ENCODE peak calls at places on chromosomes 7 and 10, in six cellular contexts. One of them, this sample, is unnamed.

GRCh38 chr10:14416308-14416700 is 85.6 kb upstream of the FRMD4A start:
- DNase-seq in upper lobe of right lung: no peak
- DNase-seq in stomach: no peak
- DNase-seq in astrocyte of the cerebellum: no peak
- DNase-seq in A549: no peak
- DNase-seq in H7: no peak
- DNase-seq in this sample: no peak

GRCh38 chr7:117780832-117781231 is 92.4 kb downstream of the CTTNBP2 start:
- DNase-seq in A549: no peak
- DNase-seq in astrocyte of the cerebellum: no peak
- DNase-seq in stomach: no peak
- DNase-seq in H7: no peak
- DNase-seq in upper lobe of right lung: no peak
- DNase-seq in this sample: no peak

GRCh38 chr10:43922335-43923280 is 273.9 kb upstream of the ZNF32 start:
- DNase-seq in A549: no peak
- DNase-seq in astrocyte of the cerebellum: no peak
- DNase-seq in stomach: no peak
- DNase-seq in H7: no peak
- DNase-seq in upper lobe of right lung: no peak
- DNase-seq in this sample: no peak

GRCh38 chr7:80678703-80679102 is 40.3 kb downstream of the CD36 start:
- DNase-seq in stomach: no peak
- DNase-seq in A549: no peak
- DNase-seq in H7: no peak
- DNase-seq in upper lobe of right lung: no peak
- DNase-seq in astrocyte of the cerebellum: no peak
- DNase-seq in this sample: no peak

GRCh38 chr10:77192402-77192801 is 445.2 kb downstream of the KCNMA1 start:
- DNase-seq in stomach: no peak
- DNase-seq in A549: no peak
- DNase-seq in H7: no peak
- DNase-seq in astrocyte of the cerebellum: no peak
- DNase-seq in upper lobe of right lung: no peak
- DNase-seq in this sample: no peak

GRCh38 chr10:18341063-18341462 is 200.8 kb downstream of the CACNB2 start:
- DNase-seq in A549: no peak
- DNase-seq in astrocyte of the cerebellum: no peak
- DNase-seq in stomach: no peak
- DNase-seq in upper lobe of right lung: no peak
- DNase-seq in H7: no peak
- DNase-seq in this sample: no peak

GRCh38 chr10:60894816-60895215 is 49.2 kb downstream of the RHOBTB1 start:
- DNase-seq in A549: peak; percentile 13
- DNase-seq in upper lobe of right lung: no peak
- DNase-seq in astrocyte of the cerebellum: no peak
- DNase-seq in H7: no peak
- DNase-seq in stomach: no peak
- DNase-seq in this sample: no peak

GRCh38 chr10:90587081-90587491 is 270.8 kb downstream of the HTR7 start:
- DNase-seq in H7: no peak
- DNase-seq in A549: no peak
- DNase-seq in upper lobe of right lung: no peak
- DNase-seq in stomach: no peak
- DNase-seq in astrocyte of the cerebellum: peak; percentile 68
- DNase-seq in this sample: peak; percentile 40

GRCh38 chr7:41693150-41693997 is 9.5 kb downstream of the INHBA start:
- DNase-seq in astrocyte of the cerebellum: no peak
- DNase-seq in stomach: no peak
- DNase-seq in upper lobe of right lung: no peak
- DNase-seq in H7: no peak
- DNase-seq in A549: no peak
- DNase-seq in this sample: no peak

GRCh38 chr10:86287966-86288579 is 78.5 kb downstream of the GRID1 start:
- DNase-seq in A549: no peak
- DNase-seq in H7: no peak
- DNase-seq in stomach: peak; percentile 19
- DNase-seq in astrocyte of the cerebellum: no peak
- DNase-seq in upper lobe of right lung: peak; percentile 55
- DNase-seq in this sample: no peak

GRCh38 chr7:133140994-133141595 is 59.2 kb upstream of the CHCHD3 start:
- DNase-seq in A549: no peak
- DNase-seq in upper lobe of right lung: no peak
- DNase-seq in astrocyte of the cerebellum: no peak
- DNase-seq in H7: no peak
- DNase-seq in stomach: no peak
- DNase-seq in this sample: no peak

GRCh38 chr10:122856902-122857301 is 11.2 kb upstream of the CUZD1 start:
- DNase-seq in H7: no peak
- DNase-seq in stomach: no peak
- DNase-seq in astrocyte of the cerebellum: no peak
- DNase-seq in A549: no peak
- DNase-seq in upper lobe of right lung: no peak
- DNase-seq in this sample: no peak

GRCh38 chr7:155874411-155874810 is 62.1 kb upstream of the SHH start:
- DNase-seq in stomach: no peak
- DNase-seq in H7: no peak
- DNase-seq in A549: no peak
- DNase-seq in astrocyte of the cerebellum: no peak
- DNase-seq in upper lobe of right lung: no peak
- DNase-seq in this sample: no peak

GRCh38 chr10:101777085-101777856 is 1.4 kb upstream of the FGF8 start:
- DNase-seq in stomach: peak; percentile 11
- DNase-seq in astrocyte of the cerebellum: no peak
- DNase-seq in upper lobe of right lung: no peak
- DNase-seq in A549: no peak
- DNase-seq in H7: peak; percentile 38
- DNase-seq in this sample: no peak

GRCh38 chr10:49418328-49418727 is 22.4 kb upstream of the DRGX start:
- DNase-seq in H7: peak; percentile 54
- DNase-seq in A549: no peak
- DNase-seq in astrocyte of the cerebellum: no peak
- DNase-seq in upper lobe of right lung: no peak
- DNase-seq in stomach: no peak
- DNase-seq in this sample: no peak

GRCh38 chr7:68185641-68186040 is 1189.0 kb downstream of the TYW1 start:
- DNase-seq in upper lobe of right lung: no peak
- DNase-seq in H7: no peak
- DNase-seq in astrocyte of the cerebellum: no peak
- DNase-seq in A549: no peak
- DNase-seq in stomach: no peak
- DNase-seq in this sample: no peak

GRCh38 chr10:130571674-130572073 is 435.5 kb downstream of the GLRX3 start:
- DNase-seq in A549: no peak
- DNase-seq in astrocyte of the cerebellum: no peak
- DNase-seq in H7: no peak
- DNase-seq in stomach: no peak
- DNase-seq in upper lobe of right lung: no peak
- DNase-seq in this sample: no peak

GRCh38 chr10:98402513-98402912 is 12.5 kb downstream of the PYROXD2 start:
- DNase-seq in A549: no peak
- DNase-seq in upper lobe of right lung: no peak
- DNase-seq in H7: no peak
- DNase-seq in stomach: no peak
- DNase-seq in astrocyte of the cerebellum: no peak
- DNase-seq in this sample: no peak

GRCh38 chr10:48604039-48604407 is 850 bp downstream of the ARHGAP22 start:
- DNase-seq in stomach: no peak
- DNase-seq in A549: no peak
- DNase-seq in H7: no peak
- DNase-seq in upper lobe of right lung: no peak
- DNase-seq in astrocyte of the cerebellum: no peak
- DNase-seq in this sample: no peak

GRCh38 chr7:106057962-106058901 is 53.9 kb downstream of the SYPL1 start:
- DNase-seq in stomach: peak; percentile 94
- DNase-seq in H7: peak; percentile 24
- DNase-seq in A549: no peak
- DNase-seq in upper lobe of right lung: peak; percentile 83
- DNase-seq in astrocyte of the cerebellum: no peak
- DNase-seq in this sample: peak; percentile 95

GRCh38 chr7:122298131-122298530 is 6.4 kb downstream of the FEZF1 start:
- DNase-seq in upper lobe of right lung: no peak
- DNase-seq in A549: no peak
- DNase-seq in astrocyte of the cerebellum: no peak
- DNase-seq in stomach: no peak
- DNase-seq in H7: no peak
- DNase-seq in this sample: no peak

GRCh38 chr7:151400626-151401315 is 9.1 kb downstream of the WDR86 start:
- DNase-seq in A549: no peak
- DNase-seq in upper lobe of right lung: peak; percentile 36
- DNase-seq in astrocyte of the cerebellum: no peak
- DNase-seq in H7: peak; percentile 77
- DNase-seq in stomach: no peak
- DNase-seq in this sample: no peak
- H3K4me3 ChIP-seq in A549: no peak overlapping the region
- H3K4me3 ChIP-seq in upper lobe of right lung: no peak overlapping the region
- H3K4me3 ChIP-seq in astrocyte of the cerebellum: no peak overlapping the region
- H3K4me3 ChIP-seq in H7: no peak overlapping the region
- H3K4me3 ChIP-seq in stomach: no peak overlapping the region
- H3K4me3 ChIP-seq in this sample: no peak overlapping the region

GRCh38 chr10:15719062-15719898 is 442 bp downstream of the ITGA8 start:
- DNase-seq in H7: peak; percentile 60
- DNase-seq in stomach: no peak
- DNase-seq in upper lobe of right lung: no peak
- DNase-seq in astrocyte of the cerebellum: no peak
- DNase-seq in A549: no peak
- DNase-seq in this sample: no peak
- H3K4me3 ChIP-seq in H7: peak overlapping the region; percentile 48
- H3K4me3 ChIP-seq in stomach: peak overlapping the region; percentile 56
- H3K4me3 ChIP-seq in upper lobe of right lung: peak overlapping the region; percentile 46
- H3K4me3 ChIP-seq in astrocyte of the cerebellum: peak overlapping the region; percentile 46
- H3K4me3 ChIP-seq in A549: peak overlapping the region; percentile 24
- H3K4me3 ChIP-seq in this sample: peak overlapping the region; percentile 25

GRCh38 chr10:95288273-95288672 is 2.5 kb downstream of the PDLIM1 start:
- DNase-seq in astrocyte of the cerebellum: no peak
- DNase-seq in upper lobe of right lung: no peak
- DNase-seq in A549: no peak
- DNase-seq in H7: no peak
- DNase-seq in stomach: no peak
- DNase-seq in this sample: no peak
- H3K4me3 ChIP-seq in astrocyte of the cerebellum: no peak overlapping the region
- H3K4me3 ChIP-seq in upper lobe of right lung: peak overlapping the region; percentile 78
- H3K4me3 ChIP-seq in A549: peak overlapping the region; percentile 91
- H3K4me3 ChIP-seq in H7: no peak overlapping the region
- H3K4me3 ChIP-seq in stomach: no peak overlapping the region
- H3K4me3 ChIP-seq in this sample: no peak overlapping the region

DNA sequence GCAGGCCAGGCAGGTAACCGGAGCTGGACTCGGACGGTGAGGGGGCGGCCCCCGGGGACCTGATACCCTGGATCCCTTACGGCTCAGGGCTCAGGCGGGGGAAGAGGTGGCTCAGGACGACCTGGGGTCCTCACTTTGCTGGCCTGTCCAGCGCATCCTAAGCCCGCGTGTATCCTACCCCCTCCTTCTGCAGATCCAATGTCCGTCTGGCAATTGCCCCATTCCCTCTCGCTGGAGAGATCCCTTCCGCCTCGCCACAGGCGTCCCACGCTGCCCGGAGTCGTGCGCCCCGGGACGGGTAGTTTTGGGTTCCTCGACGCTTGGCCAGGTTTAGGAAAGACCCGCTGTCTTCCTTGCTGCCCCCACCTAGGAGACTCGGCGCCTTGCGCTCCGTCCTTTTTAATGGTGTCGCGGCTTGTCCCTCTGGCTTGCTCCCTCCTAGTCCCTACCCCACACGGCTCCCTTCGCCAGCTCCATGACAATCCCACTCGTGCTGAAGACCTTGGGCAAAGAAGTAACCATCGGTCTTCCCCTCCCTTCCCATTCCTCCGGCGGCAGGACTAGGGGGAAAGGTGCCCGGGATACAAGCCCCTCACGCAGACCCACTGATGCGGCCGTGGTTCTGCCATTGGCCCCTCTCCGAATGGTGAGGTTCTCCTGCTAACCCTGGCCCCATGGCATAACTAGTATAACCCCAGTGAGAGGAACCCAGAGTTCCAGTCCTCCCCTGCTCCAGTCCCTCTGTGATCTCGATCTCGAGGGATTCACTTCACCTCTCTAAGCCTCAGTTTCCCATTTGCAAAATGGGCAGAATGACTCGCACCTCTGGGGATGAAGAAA is 170.3 kb downstream of the UBE2H start:
- DNase-seq in A549: no peak
- DNase-seq in stomach: no peak
- DNase-seq in H7: peak; percentile 85
- DNase-seq in upper lobe of right lung: no peak
- DNase-seq in astrocyte of the cerebellum: no peak
- DNase-seq in this sample: no peak
- H3K4me3 ChIP-seq in A549: no peak overlapping the region
- H3K4me3 ChIP-seq in stomach: peak overlapping the region; percentile 52
- H3K4me3 ChIP-seq in H7: peak overlapping the region; percentile 75
- H3K4me3 ChIP-seq in upper lobe of right lung: no peak overlapping the region
- H3K4me3 ChIP-seq in astrocyte of the cerebellum: no peak overlapping the region
- H3K4me3 ChIP-seq in this sample: no peak overlapping the region

DNA sequence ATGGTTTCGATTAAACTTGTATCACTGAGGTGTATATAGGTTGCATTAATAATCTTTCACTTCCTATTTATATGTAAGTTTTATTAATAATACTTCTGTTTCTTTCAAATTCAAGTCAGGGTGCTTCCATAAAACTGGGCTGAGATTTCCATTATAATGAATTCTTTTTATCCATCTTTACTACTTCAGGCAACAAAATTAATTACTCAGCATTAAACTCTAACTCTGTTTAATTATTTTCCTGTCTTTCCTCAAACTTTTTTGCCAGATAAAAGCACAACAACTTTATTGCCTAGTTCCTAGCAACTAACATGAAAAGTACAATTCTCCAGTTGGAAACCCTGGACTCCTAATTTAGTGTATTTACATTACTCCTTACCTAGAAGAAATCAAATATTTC is 3.0 kb upstream of the MINDY3 start:
- DNase-seq in astrocyte of the cerebellum: no peak
- DNase-seq in A549: no peak
- DNase-seq in upper lobe of right lung: no peak
- DNase-seq in H7: no peak
- DNase-seq in stomach: no peak
- DNase-seq in this sample: no peak
- H3K4me3 ChIP-seq in astrocyte of the cerebellum: no peak overlapping the region
- H3K4me3 ChIP-seq in A549: no peak overlapping the region
- H3K4me3 ChIP-seq in upper lobe of right lung: no peak overlapping the region
- H3K4me3 ChIP-seq in H7: no peak overlapping the region
- H3K4me3 ChIP-seq in stomach: no peak overlapping the region
- H3K4me3 ChIP-seq in this sample: no peak overlapping the region

This sample was measured in LNCaP clone FGC.